ENCODE peak calls at places on chromosomes 16 and 17, in six cellular contexts. H is SJSA1; B is right atrium auricular region; S is lower lobe of right lung; L is CD4-positive, CD25-positive, alpha-beta regulatory T cell; P is A549. Z is an unnamed sample. For H3K4me1, the result is how much of the 10 kb centered on the place peaks cover.

GRCh38 chr16:19883296-19883951 is 1.2 kb downstream of the GPRC5B start:
- DNase-seq in B (peak), L (no peak), H (no peak), S (no peak), P (no peak), Z (no peak)

GRCh38 chr16:66205287-66206167 is 161.0 kb upstream of the CDH5 start:
- DNase-seq in L (no peak), S (no peak), P (no peak), B (peak), H (peak), Z (no peak)

GRCh38 chr16:85611455-85612190 is 1.5 kb upstream of the GSE1 start:
- DNase-seq in P (peak), L (peak), S (peak), H (peak), B (peak), Z (peak)

GRCh38 chr16:77213542-77214108 is 14.4 kb downstream of the SYCE1L start:
- DNase-seq in S (no peak), B (peak), H (peak), L (no peak), P (peak), Z (no peak)

GRCh38 chr16:997440-998051 is 16.0 kb downstream of the SOX8 start:
- DNase-seq in P (peak), B (no peak), H (peak), S (no peak), L (peak), Z (peak)

GRCh38 chr16:59296002-59296401 is 561.9 kb upstream of the GOT2 start:
- DNase-seq in S (no peak), L (no peak), H (no peak), P (no peak), B (no peak), Z (no peak)

GRCh38 chr17:19004601-19005441 is at the start of gene FAM83G:
- DNase-seq in B (peak), S (peak), P (peak), L (peak), H (peak), Z (peak)

GRCh38 chr17:28896491-28896883 is 1.0 kb downstream of the FLOT2 start:
- DNase-seq in P (no peak), B (no peak), S (no peak), L (no peak), H (no peak), Z (no peak)

GRCh38 chr17:79812206-79812968 is 15.5 kb upstream of the CBX8 start:
- DNase-seq in P (no peak), H (no peak), S (no peak), B (no peak), L (no peak), Z (no peak)

GRCh38 chr16:19555938-19556778 is 655 bp downstream of the VPS35L start:
- DNase-seq in L (peak), H (peak), B (no peak), P (peak), S (no peak), Z (peak)

GRCh38 chr16:10923650-10924214 is 18.5 kb downstream of the DEXI start:
- DNase-seq in P (no peak), B (peak), S (no peak), H (no peak), L (no peak), Z (no peak)

GRCh38 chr17:62595484-62595883 is 32.0 kb upstream of the MRC2 start:
- DNase-seq in S (no peak), P (no peak), L (no peak), H (no peak), B (no peak), Z (no peak)

GRCh38 chr16:88628512-88628974 is 9.8 kb upstream of the IL17C start:
- DNase-seq in B (no peak), S (no peak), H (no peak), P (peak), L (peak), Z (peak)

GRCh38 chr17:33091271-33091670 is 99.6 kb downstream of the SPACA3 start:
- DNase-seq in P (no peak), S (no peak), H (no peak), B (no peak), L (no peak), Z (no peak)

GRCh38 chr17:41322903-41323895 is 7.7 kb upstream of the KRTAP17-1 start:
- DNase-seq in L (no peak), S (no peak), H (no peak), B (no peak), P (no peak), Z (no peak)

GRCh38 chr17:80175411-80175810 is 5.6 kb downstream of the CARD14 start:
- DNase-seq in H (no peak), P (peak), B (no peak), L (no peak), S (no peak), Z (no peak)

GRCh38 chr16:48684148-48684547 is 74.2 kb upstream of the N4BP1 start:
- DNase-seq in H (no peak), S (no peak), L (no peak), B (no peak), P (no peak), Z (no peak)

GRCh38 chr17:49817993-49818392 is 29.5 kb downstream of the KAT7 start:
- DNase-seq in P (no peak), B (no peak), S (no peak), L (peak), H (no peak), Z (peak)

GRCh38 chr17:67068999-67069398 is 24.6 kb downstream of the CACNG1 start:
- DNase-seq in H (no peak), L (no peak), B (no peak), S (no peak), P (no peak), Z (no peak)

GRCh38 chr16:56294599-56294998 is 103.3 kb downstream of the GNAO1 start:
- DNase-seq in B (no peak), L (no peak), P (no peak), S (no peak), H (no peak), Z (no peak)
- H3K4me1 ChIP-seq in B (half or more), L (under half), P (under half), S (under half), H (under half), Z (under half)

DNA sequence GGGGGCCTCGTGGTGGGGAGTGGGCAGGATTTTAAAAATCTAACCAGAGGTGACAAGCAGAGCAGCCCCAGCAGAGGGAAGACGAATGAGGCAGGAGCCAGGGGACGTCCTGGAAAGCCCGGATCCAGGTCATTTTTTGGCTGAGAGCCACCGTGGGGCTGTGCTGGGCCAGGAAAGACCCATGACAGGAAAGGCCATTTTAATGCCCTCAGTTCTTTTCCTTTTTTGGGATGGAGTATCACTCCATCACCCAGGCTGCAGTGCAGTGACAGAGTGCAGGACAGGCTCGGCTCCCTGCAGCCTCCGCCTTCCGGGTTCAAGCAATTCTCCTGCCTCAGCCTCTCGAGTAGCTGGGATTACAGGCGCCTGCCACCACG is 30.5 kb upstream of the JPH3 start:
- DNase-seq in L (no peak), B (no peak), S (no peak), P (no peak), H (no peak), Z (no peak)
- H3K4me3 ChIP-seq in L (no peak), B (no peak), S (no peak), P (no peak), H (no peak), Z (no peak)

GRCh38 chr17:47997595-47997994 is 26.7 kb downstream of the CDK5RAP3 start:
- DNase-seq in S (peak), P (no peak), L (no peak), H (no peak), B (no peak), Z (no peak)
- H3K4me1 ChIP-seq in S (under half), P (under half), L (under half), H (under half), B (under half), Z (under half)

GRCh38 chr16:53960954-53961616 is 257.1 kb downstream of the FTO start:
- DNase-seq in B (no peak), L (no peak), H (no peak), P (no peak), S (no peak), Z (no peak)
- H3K4me3 ChIP-seq in B (no peak), L (no peak), H (no peak), P (no peak), S (no peak), Z (no peak)

GRCh38 chr17:2060681-2061440 is 6.0 kb downstream of the HIC1 start:
- DNase-seq in P (no peak), H (no peak), L (no peak), S (no peak), B (no peak), Z (no peak)
- H3K4me1 ChIP-seq in P (under half), H (under half), L (under half), S (half or more), B (half or more), Z (under half)

GRCh38 chr17:77440571-77440981 is 299.8 kb downstream of the SEC14L1 start:
- DNase-seq in H (no peak), L (peak), B (no peak), P (no peak), S (no peak), Z (no peak)
- H3K4me3 ChIP-seq in H (no peak), L (peak), B (no peak), P (no peak), S (no peak), Z (peak)

GRCh38 chr16:21667575-21667974 is 3.8 kb downstream of the OTOA start:
- DNase-seq in L (no peak), B (no peak), S (no peak), H (no peak), P (no peak), Z (no peak)
- H3K4me1 ChIP-seq in L (under half), B (under half), S (under half), H (under half), P (under half), Z (under half)

Z was measured in CD4-positive, alpha-beta memory T cell.